ENCODE peak calls at places on chromosome 21, in six cellular contexts. G is neuronal stem cell, L is mesendoderm, V is mesenchymal stem cell, Q is trophoblast cell, I is H1. C is an unnamed sample.

GRCh38 chr21:46325073-46325912 is 1.3 kb downstream of the PCNT start:
- DNase-seq in G (peak; percentile 38), L (peak; percentile 88), V (peak; percentile 71), Q (peak; percentile 31), I (peak; percentile 70), C (peak; percentile 47)

GRCh38 chr21:16532841-16533240 is 803.1 kb downstream of the USP25 start:
- DNase-seq in G (no peak), L (no peak), V (no peak), Q (no peak), I (no peak), C (peak; percentile 43)

GRCh38 chr21:33069645-33069993 is 322 bp upstream of the OLIG1 start:
- DNase-seq in G (no peak), L (no peak), V (no peak), Q (no peak), I (no peak), C (no peak)

GRCh38 chr21:26555554-26555953 is 17.5 kb downstream of the CYYR1 start:
- DNase-seq in G (no peak), L (no peak), V (no peak), Q (no peak), I (no peak), C (no peak)

GRCh38 chr21:31184462-31184861 is 146.2 kb upstream of the KRTAP19-8 start:
- DNase-seq in G (no peak), L (peak; percentile 46), V (no peak), Q (no peak), I (no peak), C (no peak)

GRCh38 chr21:17673261-17674020 is 60.7 kb upstream of the BTG3 start:
- DNase-seq in G (no peak), L (peak; percentile 66), V (no peak), Q (peak; percentile 50), I (no peak), C (no peak)

GRCh38 chr21:37319551-37319950 is 47.0 kb upstream of the DYRK1A start:
- DNase-seq in G (no peak), L (no peak), V (no peak), Q (no peak), I (no peak), C (no peak)

GRCh38 chr21:17818158-17819113 is 720 bp downstream of the C21orf91 start:
- DNase-seq in G (peak; percentile 49), L (peak; percentile 73), V (peak; percentile 47), Q (peak; percentile 23), I (peak; percentile 81), C (peak; percentile 23)

GRCh38 chr21:45289655-45290515 is 2.2 kb upstream of the POFUT2 start:
- DNase-seq in G (no peak), L (peak; percentile 56), V (peak; percentile 71), Q (no peak), I (peak; percentile 33), C (peak; percentile 48)

GRCh38 chr21:46459356-46460112 is 843 bp downstream of the DIP2A start:
- DNase-seq in G (no peak), L (peak; percentile 50), V (peak; percentile 52), Q (no peak), I (peak; percentile 63), C (peak; percentile 35)

GRCh38 chr21:27700974-27701614 is 734.2 kb upstream of the ADAMTS5 start:
- DNase-seq in G (peak; percentile 69), L (peak; percentile 83), V (peak; percentile 81), Q (peak; percentile 68), I (peak; percentile 79), C (peak; percentile 88)

GRCh38 chr21:29342394-29342957 is 43.8 kb downstream of the BACH1 start:
- DNase-seq in G (no peak), L (no peak), V (peak; percentile 84), Q (peak; percentile 50), I (no peak), C (peak; percentile 99)

GRCh38 chr21:26798856-26799751 is 46.1 kb downstream of the ADAMTS1 start:
- DNase-seq in G (no peak), L (no peak), V (peak; percentile 86), Q (no peak), I (no peak), C (peak; percentile 81)

GRCh38 chr21:46071082-46071481 is 26.8 kb upstream of the COL6A2 start:
- DNase-seq in G (no peak), L (no peak), V (no peak), Q (no peak), I (no peak), C (no peak)

GRCh38 chr21:33618407-33618806 is 23.1 kb downstream of the CRYZL1 start:
- DNase-seq in G (no peak), L (no peak), V (no peak), Q (no peak), I (no peak), C (no peak)

GRCh38 chr21:25934771-25935224 is 200.0 kb downstream of the GABPA start:
- DNase-seq in G (no peak), L (peak; percentile 53), V (peak; percentile 98), Q (peak; percentile 62), I (no peak), C (peak; percentile 99)

GRCh38 chr21:29144736-29145353 is 14.4 kb downstream of the MAP3K7CL start:
- DNase-seq in G (no peak), L (no peak), V (peak; percentile 65), Q (no peak), I (no peak), C (peak; percentile 61)

GRCh38 chr21:21210552-21210951 is 212.3 kb downstream of the NCAM2 start:
- DNase-seq in G (no peak), L (no peak), V (no peak), Q (no peak), I (no peak), C (no peak)

GRCh38 chr21:42593007-42593814 is 60.2 kb upstream of the PDE9A start:
- DNase-seq in G (peak; percentile 59), L (peak; percentile 83), V (peak; percentile 65), Q (peak; percentile 33), I (peak; percentile 85), C (peak; percentile 26)

GRCh38 chr21:42592156-42592820 is 61.1 kb upstream of the PDE9A start:
- DNase-seq in G (no peak), L (peak; percentile 22), V (no peak), Q (no peak), I (no peak), C (no peak)

GRCh38 chr21:42590431-42591131 is 62.8 kb upstream of the PDE9A start:
- DNase-seq in G (no peak), L (peak; percentile 10), V (no peak), Q (no peak), I (no peak), C (no peak)

GRCh38 chr21:42593815-42594157 is 59.6 kb upstream of the PDE9A start:
- DNase-seq in G (no peak), L (no peak), V (no peak), Q (no peak), I (no peak), C (no peak)

DNA sequence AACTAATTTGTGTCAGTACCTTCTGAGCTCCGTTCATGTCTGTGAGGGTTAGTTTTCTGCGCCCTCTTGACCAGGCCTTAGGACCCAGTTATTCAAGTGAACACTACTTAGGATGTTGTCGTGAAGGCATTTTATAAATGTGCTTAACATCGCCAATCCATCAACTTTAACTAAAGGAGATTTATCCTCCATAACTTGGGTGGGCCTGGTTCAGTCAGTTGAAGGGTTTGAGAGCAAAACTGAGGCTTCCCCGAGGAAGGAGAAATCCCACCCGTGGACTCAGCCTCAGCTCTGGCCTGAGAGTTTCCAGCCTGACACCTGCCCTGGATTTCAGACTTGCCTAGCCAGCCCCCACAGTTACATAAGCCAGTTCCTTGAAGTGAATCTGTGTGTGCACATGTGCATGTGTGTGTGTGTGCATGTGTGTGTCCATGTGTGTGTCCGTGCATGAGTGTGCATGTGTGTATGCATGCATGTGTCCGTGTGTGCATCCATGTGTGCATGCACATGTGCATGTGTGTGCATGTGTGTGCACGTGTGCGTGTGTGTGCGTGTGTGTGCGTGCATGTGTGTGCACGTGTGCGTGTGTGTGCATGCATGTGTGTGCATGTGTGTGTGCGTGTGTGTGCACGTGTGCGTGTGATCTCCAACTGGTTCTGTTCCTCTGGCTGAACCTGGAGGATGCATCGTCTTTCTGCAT is 62.1 kb upstream of the PDE9A start:
- DNase-seq in G (no peak), L (no peak), V (no peak), Q (no peak), I (no peak), C (no peak)
- H3K23ac ChIP-seq in G (peak overlapping the region; percentile 87), L (no peak overlapping the region), V (no peak overlapping the region), Q (no peak overlapping the region), I (no peak overlapping the region), C (no peak overlapping the region)

GRCh38 chr21:35145626-35146236 is 96.6 kb upstream of the RUNX1 start:
- DNase-seq in G (no peak), L (no peak), V (no peak), Q (no peak), I (no peak), C (no peak)
- H3K4me3 ChIP-seq in G (no peak overlapping the region), L (no peak overlapping the region), V (no peak overlapping the region), Q (no peak overlapping the region), I (no peak overlapping the region), C (no peak overlapping the region)

GRCh38 chr21:42662430-42663199 is 9.2 kb downstream of the PDE9A start:
- DNase-seq in G (no peak), L (no peak), V (no peak), Q (no peak), I (no peak), C (no peak)

GRCh38 chr21:42660118-42660470 is 6.7 kb downstream of the PDE9A start:
- DNase-seq in G (no peak), L (no peak), V (no peak), Q (no peak), I (no peak), C (no peak)

GRCh38 chr21:42663860-42664535 is 10.6 kb downstream of the PDE9A start:
- DNase-seq in G (no peak), L (no peak), V (no peak), Q (no peak), I (no peak), C (no peak)

GRCh38 chr21:42663200-42663483 is 9.7 kb downstream of the PDE9A start:
- DNase-seq in G (no peak), L (no peak), V (no peak), Q (no peak), I (no peak), C (no peak)

GRCh38 chr21:42661688-42662429 is 8.4 kb downstream of the PDE9A start:
- DNase-seq in G (no peak), L (no peak), V (no peak), Q (no peak), I (no peak), C (no peak)
- H3K23ac ChIP-seq in G (peak overlapping the region; percentile 29), L (no peak overlapping the region), V (no peak overlapping the region), Q (no peak overlapping the region), I (no peak overlapping the region), C (no peak overlapping the region)

GRCh38 chr21:15071012-15071411 is 6.2 kb upstream of the NRIP1 start:
- DNase-seq in G (no peak), L (peak; percentile 67), V (no peak), Q (no peak), I (no peak), C (no peak)
- H3K4me3 ChIP-seq in G (no peak overlapping the region), L (no peak overlapping the region), V (no peak overlapping the region), Q (no peak overlapping the region), I (no peak overlapping the region), C (no peak overlapping the region)

GRCh38 chr21:42670058-42670830 is 16.8 kb downstream of the PDE9A start:
- DNase-seq in G (no peak), L (no peak), V (no peak), Q (no peak), I (no peak), C (no peak)
- H3K23ac ChIP-seq in G (no peak overlapping the region), L (no peak overlapping the region), V (peak overlapping the region; percentile 23), Q (peak overlapping the region; percentile 87), I (peak overlapping the region; percentile 7), C (no peak overlapping the region)